ENCODE peak calls at places on chromosomes 5 and 9, in five cellular contexts. Q, H, N, D and A are unnamed samples.

GRCh38 chr9:126436545-126437269 is 110.1 kb downstream of the MVB12B start:
- DNase-seq in Q (no peak), H (no peak), N (no peak), D (no peak), A (no peak)

GRCh38 chr5:113663879-113664278 is 150.4 kb downstream of the YTHDC2 start:
- DNase-seq in Q (no peak), H (no peak), N (peak), D (peak), A (no peak)

GRCh38 chr9:135588371-135588770 is 26.8 kb downstream of the PAEP start:
- DNase-seq in Q (no peak), H (no peak), N (no peak), D (no peak), A (no peak)

GRCh38 chr9:80995759-80996158 is 693.6 kb downstream of the TLE1 start:
- DNase-seq in Q (no peak), H (no peak), N (peak), D (no peak), A (no peak)

GRCh38 chr5:159106569-159107282 is 7.0 kb upstream of the EBF1 start:
- DNase-seq in Q (peak), H (peak), N (no peak), D (peak), A (peak)

GRCh38 chr9:117156771-117157535 is 257.9 kb downstream of the ASTN2 start:
- DNase-seq in Q (no peak), H (no peak), N (no peak), D (no peak), A (no peak)

GRCh38 chr5:93328833-93329232 is 252.2 kb downstream of the NR2F1-AS1 start:
- DNase-seq in Q (no peak), H (no peak), N (no peak), D (no peak), A (no peak)

GRCh38 chr9:137429974-137430722 is 7.0 kb downstream of the NOXA1 start:
- DNase-seq in Q (no peak), H (no peak), N (no peak), D (no peak), A (peak)

GRCh38 chr9:125536184-125537152 is 170.5 kb downstream of the MAPKAP1 start:
- DNase-seq in Q (no peak), H (no peak), N (no peak), D (no peak), A (no peak)

GRCh38 chr5:11822598-11822997 is 81.6 kb downstream of the CTNND2 start:
- DNase-seq in Q (no peak), H (no peak), N (no peak), D (no peak), A (no peak)

GRCh38 chr9:129887210-129888084 is 52.2 kb downstream of the USP20 start:
- DNase-seq in Q (no peak), H (peak), N (no peak), D (no peak), A (no peak)

GRCh38 chr9:105757496-105758251 is 63.3 kb downstream of the TMEM38B start:
- DNase-seq in Q (no peak), H (no peak), N (no peak), D (no peak), A (no peak)

GRCh38 chr5:10585120-10585915 is 21.4 kb downstream of the ANKRD33B start:
- DNase-seq in Q (no peak), H (no peak), N (no peak), D (no peak), A (no peak)

GRCh38 chr9:134192951-134193731 is 28.8 kb upstream of the RNU6ATAC start:
- DNase-seq in Q (no peak), H (no peak), N (no peak), D (no peak), A (no peak)

GRCh38 chr9:123375725-123376132 is 19.7 kb downstream of the CRB2 start:
- DNase-seq in Q (no peak), H (no peak), N (no peak), D (no peak), A (peak)

GRCh38 chr9:27162045-27162444 is 53.0 kb downstream of the TEK start:
- DNase-seq in Q (no peak), H (no peak), N (peak), D (no peak), A (no peak)

DNA sequence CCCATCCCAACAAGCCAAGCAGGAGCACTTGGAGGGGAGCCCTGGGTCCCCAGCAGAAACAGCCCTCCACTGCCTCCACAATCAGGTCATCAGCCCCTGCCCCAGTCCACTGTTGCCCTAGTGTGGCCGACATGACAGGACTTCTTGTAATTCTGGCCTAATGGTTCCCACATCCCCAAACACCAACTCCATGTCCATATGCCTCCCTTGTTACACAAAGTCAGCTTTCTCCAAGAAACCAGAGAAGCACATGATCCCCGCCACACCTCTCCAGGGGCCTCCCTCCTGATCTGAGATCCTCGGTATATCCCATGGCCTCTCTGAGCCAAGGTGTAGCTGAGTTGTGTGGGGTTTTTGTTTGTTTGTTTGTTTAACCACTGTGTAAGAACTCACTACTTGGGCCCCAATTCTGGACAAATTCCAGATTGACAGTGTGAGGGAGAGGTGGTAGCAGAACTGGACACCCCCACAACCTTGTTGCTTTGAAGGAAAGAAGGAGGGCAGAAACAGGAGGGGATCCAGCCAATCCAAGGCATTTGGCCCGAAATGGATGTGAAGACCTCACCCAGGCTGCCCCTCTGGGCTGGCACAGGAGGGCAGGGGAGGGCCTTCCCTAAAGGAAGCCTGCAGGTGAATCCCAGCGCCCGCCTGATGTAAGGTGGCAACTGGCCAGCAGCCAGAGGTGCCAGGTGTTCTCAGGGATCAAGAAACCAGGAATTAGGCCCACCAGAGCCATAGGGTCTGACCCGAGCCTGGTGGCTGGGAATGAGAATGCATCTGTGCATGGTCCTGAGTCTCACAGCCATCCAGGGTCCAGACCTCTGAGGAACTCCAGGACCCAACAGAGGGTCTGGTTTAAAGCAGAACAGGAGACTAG is 13.5 kb downstream of the IRF1 start:
- DNase-seq in Q (no peak), H (no peak), N (no peak), D (no peak), A (no peak)
- TF ChIP-seq CTCF in Q (no peak), H (no peak), N (peak), D (no peak), A (no peak)

GRCh38 chr5:94524841-94525697 is 93.3 kb downstream of the KIAA0825 start:
- DNase-seq in Q (no peak), H (no peak), N (no peak), D (peak), A (peak)
- TF ChIP-seq CTCF in Q (no peak), H (peak), N (peak), D (peak), A (peak)

GRCh38 chr9:22528485-22528884 is 81.9 kb downstream of the DMRTA1 start:
- DNase-seq in Q (no peak), H (no peak), N (peak), D (no peak), A (no peak)
- TF ChIP-seq CTCF in Q (no peak), H (no peak), N (peak), D (no peak), A (no peak)

GRCh38 chr9:92808726-92809451 is 44.3 kb upstream of the BICD2 start:
- DNase-seq in Q (peak), H (peak), N (peak), D (no peak), A (peak)
- TF ChIP-seq CTCF in Q (no peak), H (no peak), N (peak), D (peak), A (no peak)

GRCh38 chr5:181171782-181172181 is 24.4 kb downstream of the OR2V2 start:
- DNase-seq in Q (no peak), H (no peak), N (no peak), D (no peak), A (no peak)

GRCh38 chr5:181173420-181174342 is 26.3 kb downstream of the OR2V2 start:
- DNase-seq in Q (no peak), H (peak), N (no peak), D (peak), A (peak)

GRCh38 chr5:181170996-181171395 is 23.6 kb downstream of the OR2V2 start:
- DNase-seq in Q (no peak), H (no peak), N (no peak), D (no peak), A (no peak)

GRCh38 chr5:181170237-181170830 is 22.9 kb downstream of the OR2V2 start:
- DNase-seq in Q (no peak), H (no peak), N (no peak), D (no peak), A (peak)

GRCh38 chr5:181173027-181173419 is 25.6 kb downstream of the OR2V2 start:
- DNase-seq in Q (peak), H (peak), N (no peak), D (no peak), A (no peak)
- TF ChIP-seq CTCF in Q (no peak), H (peak), N (peak), D (peak), A (no peak)

GRCh38 chr9:69466151-69466550 is 141.1 kb downstream of the ENTREP1 start:
- DNase-seq in Q (no peak), H (no peak), N (no peak), D (no peak), A (no peak)
- TF ChIP-seq CTCF in Q (no peak), H (no peak), N (no peak), D (no peak), A (no peak)